ENCODE peak calls at places on chromosomes 6 and 20, in eight cellular contexts. D is activated naive CD8-positive, alpha-beta T cell treated with anti-CD3 and anti-CD28 coated beads, Interleukin-2, amount 50 U/mL, for 24 hours; M is bronchial epithelial cell; T is posterior cingulate gyrus; A is AG10803; X is pulmonary artery endothelial cell; Q is uterus; G is GOT3. I is an unnamed sample.

GRCh38 chr6:110049696-110050465 is 71.8 kb downstream of the GPR6 start:
- DNase-seq in D (no peak), A (no peak), M (no peak), G (no peak), X (no peak), T (no peak), Q (no peak), I (no peak)

GRCh38 chr6:117456998-117457397 is 25.5 kb upstream of the DCBLD1 start:
- DNase-seq in Q (no peak), T (no peak), X (no peak), M (no peak), A (no peak), D (no peak), G (no peak), I (no peak)

GRCh38 chr6:107716688-107717089 is 107.4 kb downstream of the SCML4 start:
- DNase-seq in X (no peak), M (no peak), D (peak; percentile 69), A (peak; percentile 18), T (no peak), Q (no peak), G (no peak), I (no peak)

GRCh38 chr6:27608916-27609883 is 136.3 kb upstream of the ZNF184 start:
- DNase-seq in Q (no peak), M (peak; percentile 82), T (no peak), X (peak; percentile 22), A (peak; percentile 58), G (no peak), D (no peak), I (peak; percentile 48)

GRCh38 chr6:142014515-142014914 is 118.2 kb upstream of the GJE1 start:
- DNase-seq in Q (no peak), X (peak; percentile 57), D (no peak), T (no peak), G (peak; percentile 2), M (peak; percentile 91), A (peak; percentile 88), I (peak; percentile 91)

GRCh38 chr6:18276610-18277009 is 12.3 kb upstream of the DEK start:
- DNase-seq in M (peak; percentile 37), D (no peak), A (no peak), Q (no peak), X (no peak), T (no peak), G (no peak), I (no peak)

GRCh38 chr6:162533009-162533400 is 194.6 kb downstream of the PRKN start:
- DNase-seq in G (no peak), Q (no peak), A (no peak), D (no peak), X (no peak), M (no peak), T (no peak), I (no peak)

GRCh38 chr20:12358006-12358654 is 440.4 kb downstream of the BTBD3 start:
- DNase-seq in G (no peak), D (no peak), M (peak; percentile 12), Q (no peak), T (no peak), X (no peak), A (no peak), I (no peak)

GRCh38 chr6:146481527-146481926 is 62.1 kb upstream of the RAB32 start:
- DNase-seq in M (no peak), Q (no peak), G (no peak), T (no peak), X (no peak), A (no peak), D (no peak), I (no peak)

GRCh38 chr6:138752017-138752416 is 21.6 kb upstream of the CCDC28A start:
- DNase-seq in X (no peak), A (no peak), Q (no peak), G (no peak), M (no peak), T (no peak), D (no peak), I (no peak)

GRCh38 chr20:61414455-61414991 is 162.5 kb downstream of the CDH4 start:
- DNase-seq in T (peak; percentile 89), A (no peak), X (no peak), M (no peak), D (no peak), Q (no peak), G (no peak), I (no peak)

GRCh38 chr6:103268335-103268734 is 1591.4 kb downstream of the HACE1 start:
- DNase-seq in G (no peak), X (no peak), M (no peak), A (no peak), Q (no peak), T (no peak), D (no peak), I (no peak)

GRCh38 chr6:159935065-159935464 is 33.8 kb upstream of the IGF2R start:
- DNase-seq in M (peak; percentile 54), X (no peak), Q (no peak), T (no peak), D (no peak), A (no peak), G (no peak), I (peak; percentile 68)

GRCh38 chr20:3137492-3137891 is 22.2 kb downstream of the FASTKD5 start:
- DNase-seq in M (no peak), X (no peak), T (no peak), A (no peak), G (no peak), Q (no peak), D (no peak), I (peak; percentile 23)

GRCh38 chr20:1127840-1128239 is 9.4 kb downstream of the PSMF1 start:
- DNase-seq in G (no peak), T (no peak), D (no peak), M (peak; percentile 53), Q (no peak), A (no peak), X (no peak), I (no peak)

GRCh38 chr20:63085087-63085861 is 78.5 kb upstream of the BHLHE23 start:
- DNase-seq in G (no peak), M (no peak), D (no peak), T (peak; percentile 77), A (no peak), Q (peak; percentile 3), X (no peak), I (no peak)

GRCh38 chr6:27669278-27669797 is 196.4 kb upstream of the ZNF184 start:
- DNase-seq in G (no peak), D (no peak), M (peak; percentile 21), X (no peak), A (no peak), Q (no peak), T (no peak), I (no peak)

GRCh38 chr6:144278659-144279314 is 6.3 kb upstream of the UTRN start:
- DNase-seq in Q (no peak), M (peak; percentile 54), G (no peak), X (no peak), D (no peak), A (no peak), T (no peak), I (no peak)

I was measured in astrocyte.